ENCODE peak calls at places on chromosomes 16 and 17, in four cellular contexts. C, I, W and M are unnamed samples.

GRCh38 chr16:78516006-78516405 is 416.6 kb downstream of the WWOX start:
- DNase-seq in C (no peak), I (no peak), W (no peak), M (no peak)

GRCh38 chr16:20331635-20332034 is 4.3 kb upstream of the GP2 start:
- DNase-seq in C (no peak), I (no peak), W (no peak), M (no peak)

GRCh38 chr17:10216213-10216982 is 18.0 kb upstream of the GAS7 start:
- DNase-seq in C (no peak), I (no peak), W (no peak), M (peak; percentile 60)

GRCh38 chr16:21158208-21159110 is at the start of gene LDAF1:
- DNase-seq in C (peak; percentile 84), I (peak; percentile 63), W (peak; percentile 41), M (peak; percentile 97)

GRCh38 chr16:27489906-27490305 is 59.8 kb downstream of the GTF3C1 start:
- DNase-seq in C (no peak), I (no peak), W (no peak), M (no peak)

GRCh38 chr16:78444-79145 is 570 bp downstream of the MPG start:
- DNase-seq in C (peak; percentile 72), I (peak; percentile 52), W (no peak), M (no peak)

GRCh38 chr16:2295056-2295798 is 27.3 kb upstream of the RNPS1 start:
- DNase-seq in C (no peak), I (no peak), W (no peak), M (no peak)

GRCh38 chr17:8147805-8148404 is 4.3 kb downstream of the PER1 start:
- DNase-seq in C (no peak), I (no peak), W (no peak), M (no peak)

GRCh38 chr16:2697401-2697948 is 15.2 kb downstream of the KCTD5 start:
- DNase-seq in C (no peak), I (no peak), W (no peak), M (no peak)

GRCh38 chr17:71709271-71709670 is 411.5 kb upstream of the SOX9 start:
- DNase-seq in C (no peak), I (peak; percentile 22), W (no peak), M (no peak)

GRCh38 chr16:89430436-89431157 is 59.8 kb downstream of the ANKRD11 start:
- DNase-seq in C (no peak), I (no peak), W (no peak), M (no peak)

GRCh38 chr16:27230562-27230991 is 27.3 kb downstream of the KDM8 start:
- DNase-seq in C (no peak), I (no peak), W (no peak), M (no peak)

GRCh38 chr17:43372273-43372911 is 26.4 kb upstream of the ARL4D start:
- DNase-seq in C (no peak), I (no peak), W (no peak), M (no peak)

GRCh38 chr17:39576187-39576586 is 31.5 kb downstream of the NEUROD2 start:
- DNase-seq in C (no peak), I (no peak), W (peak; percentile 6), M (no peak)

GRCh38 chr16:14489460-14489859 is 140.6 kb downstream of the PARN start:
- DNase-seq in C (peak; percentile 70), I (peak; percentile 15), W (peak; percentile 37), M (no peak)

GRCh38 chr17:77233635-77234334 is 93.0 kb downstream of the SEC14L1 start:
- DNase-seq in C (peak; percentile 50), I (peak; percentile 89), W (no peak), M (no peak)

GRCh38 chr16:58655215-58655596 is 25.6 kb upstream of the CNOT1 start:
- DNase-seq in C (no peak), I (no peak), W (no peak), M (no peak)

GRCh38 chr16:57826706-57827625 is 24.7 kb upstream of the KIFC3 start:
- DNase-seq in C (peak; percentile 66), I (no peak), W (no peak), M (no peak)

GRCh38 chr17:72433797-72434196 is 313.0 kb downstream of the SOX9 start:
- DNase-seq in C (no peak), I (no peak), W (no peak), M (no peak)

GRCh38 chr17:56583772-56584171 is 9.7 kb upstream of the NOG start:
- DNase-seq in C (no peak), I (no peak), W (no peak), M (no peak)

GRCh38 chr16:22297114-22297870 is at the start of gene POLR3E:
- DNase-seq in C (peak; percentile 99), I (peak; percentile 95), W (peak; percentile 93), M (peak; percentile 99)
- TF ChIP-seq POLR2A in C (peak; percentile 84), I (peak; percentile 64), W (peak; percentile 53), M (no peak)

GRCh38 chr16:17773698-17774101 is 302.9 kb upstream of the XYLT1 start:
- DNase-seq in C (no peak), I (peak; percentile 5), W (no peak), M (no peak)
- H3K4me3 ChIP-seq in C (no peak overlapping the region), I (no peak overlapping the region), W (no peak overlapping the region), M (no peak overlapping the region)

DNA sequence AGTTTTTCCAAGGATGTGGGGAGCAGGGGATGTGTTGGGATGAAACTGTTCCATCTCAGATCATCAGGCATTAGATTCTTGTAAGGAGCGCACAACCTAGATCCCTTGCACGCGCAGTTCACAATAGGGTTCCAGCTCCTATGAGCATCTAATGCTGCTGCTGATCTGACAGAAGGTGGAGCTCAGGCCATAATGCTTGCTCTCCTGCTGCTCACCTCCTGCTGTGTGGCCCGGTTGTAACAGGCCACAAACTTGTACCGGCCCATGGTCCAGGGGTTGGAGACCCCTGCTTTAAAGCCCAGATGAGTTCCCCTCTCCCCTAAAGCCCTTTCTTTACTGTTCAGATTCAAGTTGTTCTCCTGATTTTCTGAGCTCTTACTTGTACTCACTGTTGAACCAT is 44.8 kb downstream of the RNF135 start:
- DNase-seq in C (no peak), I (no peak), W (no peak), M (no peak)
- TF ChIP-seq CTCF in C (no peak), I (no peak), W (no peak), M (no peak)

GRCh38 chr16:11667824-11668589 is at the start of gene SNN:
- DNase-seq in C (peak; percentile 85), I (peak; percentile 72), W (peak; percentile 39), M (peak; percentile 76)
- TF ChIP-seq POLR2A in C (peak; percentile 59), I (peak; percentile 53), W (no peak), M (no peak)

GRCh38 chr16:85994492-85995433 is 95.8 kb downstream of the IRF8 start:
- DNase-seq in C (no peak), I (no peak), W (no peak), M (peak; percentile 53)
- H3K4me3 ChIP-seq in C (no peak overlapping the region), I (no peak overlapping the region), W (no peak overlapping the region), M (no peak overlapping the region)

GRCh38 chr17:7015587-7016020 is 3.2 kb downstream of the RNASEK start:
- DNase-seq in C (no peak), I (no peak), W (no peak), M (peak; percentile 21)

GRCh38 chr17:7016406-7016805 is 4.0 kb downstream of the RNASEK start:
- DNase-seq in C (peak; percentile 19), I (no peak), W (no peak), M (peak; percentile 18)

GRCh38 chr17:7011942-7012254 is 526 bp upstream of the RNASEK start:
- DNase-seq in C (no peak), I (no peak), W (no peak), M (no peak)

GRCh38 chr17:7014995-7015586 is 2.7 kb downstream of the RNASEK start:
- DNase-seq in C (no peak), I (peak; percentile 66), W (no peak), M (no peak)

GRCh38 chr17:7014261-7014994 is 2.0 kb downstream of the RNASEK start:
- DNase-seq in C (peak; percentile 99), I (peak; percentile 96), W (peak; percentile 85), M (peak; percentile 96)
- TF ChIP-seq CTCF in C (peak; percentile 48), I (peak; percentile 79), W (no peak), M (no peak)

GRCh38 chr17:81705518-81706231 is 2.5 kb downstream of the MRPL12 start:
- DNase-seq in C (no peak), I (no peak), W (no peak), M (no peak)

GRCh38 chr17:81700353-81701287 is 2.5 kb upstream of the MRPL12 start:
- DNase-seq in C (no peak), I (no peak), W (no peak), M (no peak)

GRCh38 chr17:81703747-81704654 is 834 bp downstream of the MRPL12 start:
- DNase-seq in C (no peak), I (no peak), W (no peak), M (no peak)

GRCh38 chr17:81701288-81702071 is 1.7 kb upstream of the MRPL12 start:
- DNase-seq in C (no peak), I (no peak), W (no peak), M (no peak)

GRCh38 chr17:81702934-81703746 is at the start of gene MRPL12:
- DNase-seq in C (peak; percentile 93), I (peak; percentile 89), W (peak; percentile 90), M (peak; percentile 98)
- TF ChIP-seq POLR2A in C (peak; percentile 94), I (peak; percentile 83), W (peak; percentile 91), M (peak; percentile 82)

GRCh38 chr16:53620476-53620875 is 83.2 kb downstream of the RPGRIP1L start:
- DNase-seq in C (no peak), I (no peak), W (no peak), M (no peak)
- H3K4me3 ChIP-seq in C (no peak overlapping the region), I (no peak overlapping the region), W (no peak overlapping the region), M (no peak overlapping the region)